ENCODE peak calls at places on chromosomes 13 and 19, in ten cellular contexts. G is kidney epithelial cell, R is neural crest cell, O is GM10248, L is breast epithelium, Z is endothelial cell, M is Panc1, A is natural killer cell, D is transverse colon, W is dorsolateral prefrontal cortex. V is an unnamed sample.

GRCh38 chr13:102392810-102393209 is 9.0 kb downstream of the FGF14 start:
- DNase-seq in G (no peak), R (no peak), O (no peak), L (no peak), Z (no peak), M (no peak), A (no peak), D (no peak), W (no peak), V (no peak)

GRCh38 chr19:38142176-38143035 is 81.6 kb downstream of the DPF1 start:
- DNase-seq in G (no peak), R (peak), O (peak), L (no peak), Z (peak), M (peak), A (no peak), D (peak), W (peak), V (no peak)

GRCh38 chr13:90485441-90485840 is 862.0 kb upstream of the MIR17HG start:
- DNase-seq in G (peak), R (no peak), O (no peak), L (no peak), Z (no peak), M (no peak), A (no peak), D (no peak), W (no peak), V (no peak)

GRCh38 chr19:24072720-24073119 is 14.3 kb upstream of the ZNF254 start:
- DNase-seq in G (no peak), R (no peak), O (no peak), L (no peak), Z (no peak), M (no peak), A (no peak), D (no peak), W (no peak), V (no peak)

GRCh38 chr13:29702912-29703351 is 107.4 kb upstream of the SLC7A1 start:
- DNase-seq in G (no peak), R (peak), O (no peak), L (no peak), Z (no peak), M (no peak), A (no peak), D (no peak), W (no peak), V (no peak)

GRCh38 chr19:38263696-38264485 is 482 bp upstream of the SPINT2 start:
- DNase-seq in G (peak), R (no peak), O (peak), L (no peak), Z (no peak), M (no peak), A (no peak), D (peak), W (no peak), V (no peak)

GRCh38 chr19:30089086-30089665 is 147.1 kb downstream of the URI1 start:
- DNase-seq in G (no peak), R (no peak), O (no peak), L (no peak), Z (no peak), M (no peak), A (no peak), D (no peak), W (no peak), V (no peak)

GRCh38 chr19:36674201-36674600 is 7.6 kb upstream of the ZNF461 start:
- DNase-seq in G (no peak), R (no peak), O (no peak), L (no peak), Z (no peak), M (no peak), A (no peak), D (no peak), W (no peak), V (no peak)

GRCh38 chr13:67438465-67438864 is 208.3 kb upstream of the PCDH9 start:
- DNase-seq in G (no peak), R (no peak), O (no peak), L (no peak), Z (no peak), M (no peak), A (no peak), D (no peak), W (no peak), V (no peak)

GRCh38 chr13:71517004-71517403 is 350.0 kb downstream of the DACH1 start:
- DNase-seq in G (no peak), R (no peak), O (no peak), L (no peak), Z (no peak), M (no peak), A (no peak), D (no peak), W (no peak), V (no peak)

GRCh38 chr19:29773141-29773540 is 38.6 kb upstream of the CCNE1 start:
- DNase-seq in G (no peak), R (no peak), O (no peak), L (no peak), Z (no peak), M (no peak), A (no peak), D (no peak), W (no peak), V (no peak)

GRCh38 chr19:7550987-7551761 is 15.7 kb downstream of the PNPLA6 start:
- DNase-seq in G (peak), R (peak), O (peak), L (no peak), Z (peak), M (no peak), A (no peak), D (peak), W (peak), V (peak)

GRCh38 chr13:34155931-34156607 is 338.1 kb downstream of the RFC3 start:
- DNase-seq in G (peak), R (no peak), O (no peak), L (no peak), Z (no peak), M (no peak), A (no peak), D (no peak), W (no peak), V (no peak)

GRCh38 chr13:23695711-23696512 is 125.7 kb downstream of the TNFRSF19 start:
- DNase-seq in G (no peak), R (no peak), O (peak), L (no peak), Z (no peak), M (no peak), A (peak), D (no peak), W (no peak), V (no peak)

GRCh38 chr19:47049307-47049700 is 880 bp upstream of the TMEM160 start:
- DNase-seq in G (no peak), R (no peak), O (no peak), L (no peak), Z (no peak), M (no peak), A (no peak), D (no peak), W (no peak), V (no peak)

GRCh38 chr13:42574435-42575311 is 721 bp downstream of the TNFSF11 start:
- DNase-seq in G (no peak), R (no peak), O (peak), L (no peak), Z (no peak), M (no peak), A (peak), D (no peak), W (no peak), V (no peak)

GRCh38 chr19:3386447-3387234 is 20.3 kb downstream of the NFIC start:
- DNase-seq in G (no peak), R (no peak), O (no peak), L (no peak), Z (no peak), M (no peak), A (no peak), D (no peak), W (no peak), V (no peak)

GRCh38 chr19:18940791-18941627 is at the start of gene HOMER3:
- DNase-seq in G (no peak), R (peak), O (peak), L (peak), Z (peak), M (no peak), A (peak), D (peak), W (peak), V (peak)

GRCh38 chr13:37149380-37149779 is 43.9 kb upstream of the CSNK1A1L start:
- DNase-seq in G (no peak), R (no peak), O (no peak), L (no peak), Z (no peak), M (no peak), A (no peak), D (no peak), W (no peak), V (no peak)

GRCh38 chr19:31119951-31120690 is 229.1 kb downstream of the TSHZ3 start:
- DNase-seq in G (no peak), R (no peak), O (no peak), L (no peak), Z (no peak), M (no peak), A (no peak), D (no peak), W (no peak), V (no peak)

GRCh38 chr13:75703768-75704167 is 67.6 kb downstream of the LMO7 start:
- DNase-seq in G (no peak), R (no peak), O (no peak), L (no peak), Z (no peak), M (no peak), A (no peak), D (no peak), W (no peak), V (no peak)

GRCh38 chr13:30333601-30334000 is 26.2 kb upstream of the KATNAL1 start:
- DNase-seq in G (no peak), R (no peak), O (no peak), L (no peak), Z (no peak), M (no peak), A (no peak), D (no peak), W (no peak), V (no peak)

GRCh38 chr19:38638461-38638860 is 9.0 kb upstream of the ACTN4 start:
- DNase-seq in G (no peak), R (no peak), O (no peak), L (no peak), Z (no peak), M (no peak), A (no peak), D (no peak), W (no peak), V (no peak)

GRCh38 chr19:46482645-46483044 is 11.3 kb upstream of the PNMA8A start:
- DNase-seq in G (no peak), R (no peak), O (no peak), L (no peak), Z (no peak), M (no peak), A (no peak), D (no peak), W (no peak), V (no peak)

GRCh38 chr19:15197275-15198005 is 3.4 kb downstream of the NOTCH3 start:
- DNase-seq in G (no peak), R (no peak), O (no peak), L (no peak), Z (no peak), M (no peak), A (no peak), D (no peak), W (no peak), V (no peak)

GRCh38 chr19:47723573-47723923 is 10.3 kb downstream of the EHD2 start:
- DNase-seq in G (peak), R (no peak), O (no peak), L (no peak), Z (no peak), M (no peak), A (no peak), D (peak), W (no peak), V (no peak)

GRCh38 chr13:39900106-39900750 is 244.8 kb downstream of the COG6 start:
- DNase-seq in G (no peak), R (no peak), O (no peak), L (no peak), Z (no peak), M (no peak), A (no peak), D (no peak), W (no peak), V (no peak)

GRCh38 chr19:39032164-39032918 is at the start of gene FBXO27:
- DNase-seq in G (no peak), R (peak), O (no peak), L (no peak), Z (peak), M (peak), A (no peak), D (peak), W (peak), V (peak)

GRCh38 chr19:8021374-8021773 is 15.9 kb upstream of the ELAVL1 start:
- DNase-seq in G (no peak), R (no peak), O (no peak), L (no peak), Z (no peak), M (no peak), A (no peak), D (no peak), W (no peak), V (no peak)

GRCh38 chr13:28611654-28612131 is 47.2 kb upstream of the POMP start:
- DNase-seq in G (no peak), R (no peak), O (no peak), L (no peak), Z (no peak), M (no peak), A (no peak), D (no peak), W (no peak), V (no peak)

GRCh38 chr19:33405491-33406461 is 32.3 kb downstream of the CEBPG start:
- DNase-seq in G (no peak), R (no peak), O (peak), L (no peak), Z (no peak), M (no peak), A (no peak), D (no peak), W (no peak), V (no peak)

GRCh38 chr13:46041335-46041934 is 11.1 kb downstream of the ZC3H13 start:
- DNase-seq in G (no peak), R (no peak), O (no peak), L (no peak), Z (no peak), M (no peak), A (no peak), D (no peak), W (no peak), V (no peak)

GRCh38 chr13:114266241-114266640 is 15.2 kb upstream of the UPF3A start:
- DNase-seq in G (no peak), R (no peak), O (no peak), L (no peak), Z (no peak), M (no peak), A (no peak), D (no peak), W (no peak), V (no peak)

GRCh38 chr13:40479196-40479845 is 187.1 kb downstream of the FOXO1 start:
- DNase-seq in G (no peak), R (peak), O (no peak), L (no peak), Z (no peak), M (no peak), A (no peak), D (no peak), W (peak), V (no peak)

GRCh38 chr19:1001538-1002166 is 1.4 kb downstream of the GRIN3B start:
- DNase-seq in G (no peak), R (peak), O (peak), L (no peak), Z (peak), M (no peak), A (peak), D (peak), W (no peak), V (no peak)

GRCh38 chr13:94696171-94696570 is 16.2 kb downstream of the SOX21 start:
- DNase-seq in G (no peak), R (no peak), O (no peak), L (no peak), Z (no peak), M (no peak), A (no peak), D (no peak), W (no peak), V (no peak)

DNA sequence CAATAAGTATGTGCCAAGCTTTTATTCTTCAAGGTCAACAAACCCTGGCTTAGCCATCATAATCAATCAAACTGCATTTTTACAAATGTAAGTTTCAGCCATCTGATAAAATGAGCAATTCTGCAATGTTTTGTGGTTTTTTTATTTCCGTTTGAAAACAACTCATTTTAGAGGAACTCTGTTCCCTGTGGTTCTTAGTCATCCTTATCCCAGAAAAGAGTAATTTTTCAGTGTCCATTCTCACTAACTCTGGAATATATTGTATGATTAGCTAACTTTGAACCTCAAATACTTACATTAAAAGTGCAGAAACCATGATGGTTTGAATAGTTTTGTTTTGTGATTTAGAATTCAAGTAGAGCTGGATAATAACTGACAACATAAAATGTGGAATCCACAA is 87.6 kb downstream of the IRS2 start:
- DNase-seq in G (no peak), R (no peak), O (no peak), L (no peak), Z (no peak), M (no peak), A (no peak), D (no peak), W (no peak), V (no peak)
- TF ChIP-seq CTCF in G (no peak), R (no peak), O (no peak), L (no peak), Z (no peak), M (no peak), A (no peak), D (no peak), W (no peak), V (no peak)

DNA sequence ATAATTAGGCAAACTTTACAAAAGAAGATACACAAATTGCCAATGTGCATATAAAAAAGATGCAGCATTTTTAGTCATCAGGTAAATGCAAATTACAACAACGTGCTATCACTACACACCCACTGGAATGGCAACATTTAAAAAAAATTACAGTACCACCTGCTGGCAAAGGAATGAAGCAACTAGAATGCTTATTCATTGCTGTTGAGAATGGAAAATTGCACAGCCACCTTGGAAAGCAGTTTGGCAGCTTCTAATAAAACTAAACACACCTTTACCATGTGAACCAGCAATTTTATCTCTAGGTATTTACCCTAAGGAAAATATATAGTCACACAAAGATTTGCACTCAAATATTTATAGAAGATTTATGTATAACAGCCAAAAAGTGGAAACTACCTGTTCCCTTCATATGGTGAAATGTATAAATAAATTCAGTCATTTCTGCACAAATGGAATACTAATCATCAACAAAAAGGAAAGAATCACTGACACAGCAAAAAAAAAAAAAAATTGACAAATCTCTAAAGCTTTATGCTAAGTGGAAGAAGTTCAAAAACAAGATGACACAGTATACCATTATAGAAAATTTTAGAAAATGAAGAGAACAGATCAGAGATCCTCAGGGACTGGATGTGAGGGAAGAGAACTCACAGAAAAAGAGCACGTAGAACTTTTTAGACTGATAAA is 30.3 kb downstream of the OXGR1 start:
- DNase-seq in G (no peak), R (no peak), O (no peak), L (no peak), Z (no peak), M (no peak), A (no peak), D (no peak), W (no peak), V (no peak)
- TF ChIP-seq CTCF in G (peak), R (no peak), O (no peak), L (no peak), Z (no peak), M (peak), A (no peak), D (no peak), W (no peak), V (no peak)

GRCh38 chr13:110363009-110363408 is 55.9 kb downstream of the COL4A2 start:
- DNase-seq in G (no peak), R (no peak), O (no peak), L (no peak), Z (peak), M (no peak), A (no peak), D (no peak), W (no peak), V (no peak)
- TF ChIP-seq CTCF in G (peak), R (no peak), O (no peak), L (no peak), Z (no peak), M (no peak), A (no peak), D (no peak), W (no peak), V (no peak)

DNA sequence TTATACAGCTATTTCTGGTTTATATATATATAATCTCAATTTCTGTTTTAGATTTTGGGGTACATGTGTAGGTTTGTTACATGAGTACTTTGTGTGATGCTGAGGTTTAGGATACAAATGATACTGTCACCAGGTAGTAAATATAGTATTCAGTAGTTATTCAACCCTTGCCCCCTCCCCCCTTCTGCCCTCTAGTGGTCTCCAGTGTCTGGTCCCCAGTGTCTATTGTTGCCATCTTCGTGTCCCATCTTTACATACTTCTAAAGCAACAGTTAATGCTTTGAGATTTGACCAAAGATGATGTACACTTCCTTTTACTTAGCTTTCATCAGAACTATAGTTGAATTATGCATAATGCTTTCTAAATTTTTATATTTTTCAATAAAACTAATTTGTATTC is 1623.4 kb upstream of the PRR20A start:
- DNase-seq in G (no peak), R (peak), O (no peak), L (no peak), Z (peak), M (no peak), A (no peak), D (no peak), W (no peak), V (no peak)
- TF ChIP-seq CTCF in G (peak), R (peak), O (no peak), L (no peak), Z (peak), M (peak), A (no peak), D (no peak), W (peak), V (peak)

GRCh38 chr19:32168111-32168510 is 177.3 kb upstream of the ZNF507 start:
- DNase-seq in G (no peak), R (no peak), O (no peak), L (no peak), Z (no peak), M (no peak), A (no peak), D (no peak), W (no peak), V (peak)

GRCh38 chr19:32166238-32166637 is 179.2 kb upstream of the ZNF507 start:
- DNase-seq in G (no peak), R (no peak), O (no peak), L (no peak), Z (no peak), M (no peak), A (no peak), D (no peak), W (no peak), V (peak)

GRCh38 chr19:32165176-32165575 is 180.2 kb upstream of the ZNF507 start:
- DNase-seq in G (no peak), R (no peak), O (no peak), L (no peak), Z (no peak), M (no peak), A (no peak), D (no peak), W (no peak), V (peak)

GRCh38 chr19:32164384-32164992 is 180.9 kb upstream of the ZNF507 start:
- DNase-seq in G (no peak), R (no peak), O (no peak), L (no peak), Z (no peak), M (no peak), A (no peak), D (no peak), W (no peak), V (peak)

DNA sequence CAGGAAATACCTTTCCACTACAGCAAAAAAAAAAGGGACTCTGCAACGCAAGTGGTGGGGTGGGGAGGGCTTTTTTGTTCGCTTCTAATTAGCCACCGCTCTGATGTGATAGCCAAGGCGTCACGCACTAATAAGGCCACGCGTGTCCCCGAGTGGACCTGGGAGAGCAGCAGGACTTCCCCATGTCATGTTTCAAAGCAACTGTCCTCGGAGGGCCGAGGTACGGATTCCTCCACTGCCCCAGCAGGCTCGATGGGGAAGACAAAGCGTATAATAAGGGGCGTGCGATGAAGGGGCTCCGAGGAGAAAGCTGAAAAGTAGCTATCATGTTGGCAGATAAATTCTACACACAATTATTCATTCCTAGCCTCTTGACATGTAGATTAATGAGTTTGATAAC is 179.7 kb upstream of the ZNF507 start:
- DNase-seq in G (no peak), R (no peak), O (no peak), L (no peak), Z (no peak), M (no peak), A (no peak), D (no peak), W (no peak), V (peak)
- TF ChIP-seq CTCF in G (no peak), R (no peak), O (no peak), L (no peak), Z (no peak), M (no peak), A (no peak), D (no peak), W (no peak), V (no peak)